ENCODE peak calls at places on chromosomes 13 and 19, in six cellular contexts. V is esophagus squamous epithelium; D is AG09319; F is ACHN; L is amniotic stem cell; P is stimulated activated CD4-positive, alpha-beta T cell treated with anti-CD3 and anti-CD28 coated beads, Interleukin-1b, Interleukin-23, amount 100 ng/mL, for 1 hour. B is an unnamed sample.

GRCh38 chr13:95698047-95698749 is 21.3 kb downstream of the DNAJC3 start:
- DNase-seq in V (no peak), D (no peak), F (peak), L (no peak), P (no peak), B (no peak)

GRCh38 chr19:10431254-10431942 is 11.1 kb downstream of the PDE4A start:
- DNase-seq in V (no peak), D (no peak), F (peak), L (no peak), P (no peak), B (no peak)

GRCh38 chr13:29508130-29508873 is 87.2 kb downstream of the SLC7A1 start:
- DNase-seq in V (no peak), D (peak), F (peak), L (peak), P (peak), B (peak)

GRCh38 chr19:33449799-33450198 is 71.8 kb downstream of the PEPD start:
- DNase-seq in V (no peak), D (no peak), F (no peak), L (no peak), P (no peak), B (no peak)

GRCh38 chr13:84655677-84656076 is 773.4 kb upstream of the SLITRK1 start:
- DNase-seq in V (no peak), D (no peak), F (no peak), L (no peak), P (no peak), B (no peak)

GRCh38 chr13:34356686-34357434 is 538.9 kb downstream of the RFC3 start:
- DNase-seq in V (no peak), D (no peak), F (no peak), L (no peak), P (no peak), B (no peak)

GRCh38 chr13:58531614-58532013 is 900.1 kb downstream of the PCDH17 start:
- DNase-seq in V (no peak), D (no peak), F (no peak), L (no peak), P (no peak), B (no peak)

GRCh38 chr19:7998081-7998480 is 7.4 kb downstream of the ELAVL1 start:
- DNase-seq in V (no peak), D (no peak), F (no peak), L (no peak), P (no peak), B (no peak)

GRCh38 chr13:37648604-37649003 is 50.0 kb upstream of the POSTN start:
- DNase-seq in V (no peak), D (no peak), F (no peak), L (no peak), P (no peak), B (no peak)

GRCh38 chr13:25224151-25224550 is 52.1 kb upstream of the AMER2 start:
- DNase-seq in V (no peak), D (no peak), F (no peak), L (no peak), P (no peak), B (no peak)

GRCh38 chr13:27176772-27177171 is 5.2 kb upstream of the USP12 start:
- DNase-seq in V (no peak), D (no peak), F (no peak), L (no peak), P (no peak), B (no peak)

GRCh38 chr13:64248371-64249065 is 2832.9 kb upstream of the PCDH20 start:
- DNase-seq in V (no peak), D (no peak), F (no peak), L (no peak), P (no peak), B (peak)

GRCh38 chr13:24528816-24529398 is 16.3 kb upstream of the PARP4 start:
- DNase-seq in V (no peak), D (no peak), F (no peak), L (no peak), P (no peak), B (no peak)

GRCh38 chr19:42762782-42763181 is 2.7 kb downstream of the PSG8 start:
- DNase-seq in V (no peak), D (no peak), F (peak), L (no peak), P (no peak), B (no peak)

GRCh38 chr13:24668955-24669354 is 11.3 kb upstream of the ATP12A start:
- DNase-seq in V (no peak), D (no peak), F (no peak), L (no peak), P (no peak), B (no peak)

GRCh38 chr19:44710483-44710882 is 11.5 kb downstream of the CEACAM16 start:
- DNase-seq in V (no peak), D (no peak), F (no peak), L (no peak), P (no peak), B (no peak)

GRCh38 chr13:42047561-42048322 is 706 bp upstream of the DGKH start:
- DNase-seq in V (no peak), D (no peak), F (peak), L (peak), P (no peak), B (no peak)

GRCh38 chr19:5294403-5295160 is 46.0 kb downstream of the PTPRS start:
- DNase-seq in V (no peak), D (no peak), F (no peak), L (no peak), P (no peak), B (no peak)

GRCh38 chr19:41934849-41935374 is 6.7 kb upstream of the ERFL start:
- DNase-seq in V (no peak), D (no peak), F (peak), L (no peak), P (peak), B (no peak)

GRCh38 chr13:113109151-113110047 is 3.8 kb downstream of the F7 start:
- DNase-seq in V (no peak), D (no peak), F (no peak), L (no peak), P (no peak), B (no peak)

GRCh38 chr19:51219307-51219706 is 5.6 kb upstream of the CD33 start:
- DNase-seq in V (no peak), D (no peak), F (no peak), L (no peak), P (no peak), B (no peak)

GRCh38 chr13:104869501-104869900 is 1666.0 kb downstream of the EFNB2 start:
- DNase-seq in V (no peak), D (no peak), F (no peak), L (no peak), P (no peak), B (peak)

GRCh38 chr19:49128545-49129237 is 9.3 kb downstream of the PPFIA3 start:
- DNase-seq in V (no peak), D (no peak), F (no peak), L (no peak), P (no peak), B (no peak)

GRCh38 chr13:31046711-31047279 is 114.3 kb downstream of the TEX26 start:
- DNase-seq in V (no peak), D (no peak), F (no peak), L (no peak), P (no peak), B (no peak)

GRCh38 chr19:55540619-55541018 is 3.7 kb upstream of the SBK2 start:
- DNase-seq in V (no peak), D (no peak), F (no peak), L (no peak), P (no peak), B (no peak)

GRCh38 chr19:44050740-44051653 is 839 bp upstream of the ZNF223 start:
- DNase-seq in V (no peak), D (no peak), F (no peak), L (no peak), P (no peak), B (no peak)

B was measured in kidney epithelial cell.